ENCODE peak calls at places on chromosomes 6 and 20, in ten cellular contexts. Q is AG10803, G is foreskin fibroblast, C is esophagus squamous epithelium, I is Panc1, W is lower lobe of right lung, Z is transverse colon, N is ovary, Y is HFFc6, E is progenitor cell of endocrine pancreas. X is an unnamed sample.

GRCh38 chr20:58102252-58102651 is 126.2 kb downstream of the ANKRD60 start:
- DNase-seq in Z (no peak), G (no peak), E (no peak), Q (peak; percentile 87), I (no peak), C (no peak), W (no peak), N (no peak), Y (peak; percentile 68), X (no peak)

GRCh38 chr20:49286689-49287551 is 9.1 kb upstream of the ZNFX1 start:
- DNase-seq in Z (peak; percentile 10), C (no peak), W (no peak), I (no peak), E (no peak), Q (no peak), G (no peak), Y (peak; percentile 40), N (no peak), X (no peak)

GRCh38 chr6:154257074-154257473 is 99.5 kb downstream of the IPCEF1 start:
- DNase-seq in C (no peak), G (peak; percentile 14), I (no peak), W (no peak), E (no peak), Q (no peak), Y (no peak), Z (no peak), N (no peak), X (no peak)

GRCh38 chr6:13248549-13248948 is 79.8 kb downstream of the TBC1D7 start:
- DNase-seq in Z (no peak), G (no peak), I (no peak), C (no peak), N (no peak), Y (no peak), E (no peak), Q (no peak), W (no peak), X (no peak)

GRCh38 chr6:161128680-161129196 is 137.2 kb downstream of the MAP3K4 start:
- DNase-seq in Z (no peak), E (no peak), Y (peak; percentile 39), W (no peak), Q (no peak), G (no peak), I (peak; percentile 61), C (no peak), N (no peak), X (no peak)

GRCh38 chr6:160013987-160014868 is 45.3 kb downstream of the IGF2R start:
- DNase-seq in Z (peak; percentile 32), Q (peak; percentile 18), G (no peak), N (no peak), C (no peak), E (no peak), W (no peak), Y (peak; percentile 52), I (no peak), X (no peak)

GRCh38 chr6:5307058-5307457 is 45.7 kb downstream of the FARS2 start:
- DNase-seq in I (no peak), Q (no peak), N (no peak), Z (no peak), C (no peak), Y (no peak), G (no peak), E (no peak), W (no peak), X (no peak)

GRCh38 chr6:35499372-35499771 is 2.5 kb upstream of the TEAD3 start:
- DNase-seq in Z (no peak), I (no peak), C (no peak), E (no peak), Q (no peak), Y (no peak), G (no peak), N (no peak), W (no peak), X (no peak)

GRCh38 chr20:44734938-44735337 is 10.7 kb upstream of the KCNK15 start:
- DNase-seq in E (no peak), Q (peak; percentile 87), W (no peak), Z (no peak), I (no peak), G (peak; percentile 77), Y (peak; percentile 61), C (no peak), N (no peak), X (no peak)
- TF ChIP-seq CTCF in E (peak; percentile 22), Q (peak; percentile 52), W (peak; percentile 21), Z (no peak), I (peak; percentile 41), G (no peak), Y (peak; percentile 72), C (no peak), N (no peak), X (peak; percentile 32)

GRCh38 chr20:55052464-55052863 is 577.1 kb downstream of the DOK5 start:
- DNase-seq in W (no peak), Z (no peak), E (no peak), I (no peak), Q (no peak), G (no peak), N (no peak), Y (no peak), C (no peak), X (no peak)

GRCh38 chr20:55053389-55053788 is 578.0 kb downstream of the DOK5 start:
- DNase-seq in C (no peak), W (no peak), N (no peak), Z (no peak), I (no peak), Q (no peak), G (no peak), E (no peak), Y (no peak), X (no peak)

GRCh38 chr20:55058938-55059337 is 583.5 kb downstream of the DOK5 start:
- DNase-seq in N (no peak), Y (no peak), C (no peak), Q (no peak), I (no peak), Z (no peak), G (no peak), W (no peak), E (no peak), X (no peak)

GRCh38 chr20:55054443-55054842 is 579.0 kb downstream of the DOK5 start:
- DNase-seq in W (no peak), I (no peak), E (no peak), Q (no peak), N (no peak), C (no peak), G (no peak), Y (no peak), Z (no peak), X (no peak)

DNA sequence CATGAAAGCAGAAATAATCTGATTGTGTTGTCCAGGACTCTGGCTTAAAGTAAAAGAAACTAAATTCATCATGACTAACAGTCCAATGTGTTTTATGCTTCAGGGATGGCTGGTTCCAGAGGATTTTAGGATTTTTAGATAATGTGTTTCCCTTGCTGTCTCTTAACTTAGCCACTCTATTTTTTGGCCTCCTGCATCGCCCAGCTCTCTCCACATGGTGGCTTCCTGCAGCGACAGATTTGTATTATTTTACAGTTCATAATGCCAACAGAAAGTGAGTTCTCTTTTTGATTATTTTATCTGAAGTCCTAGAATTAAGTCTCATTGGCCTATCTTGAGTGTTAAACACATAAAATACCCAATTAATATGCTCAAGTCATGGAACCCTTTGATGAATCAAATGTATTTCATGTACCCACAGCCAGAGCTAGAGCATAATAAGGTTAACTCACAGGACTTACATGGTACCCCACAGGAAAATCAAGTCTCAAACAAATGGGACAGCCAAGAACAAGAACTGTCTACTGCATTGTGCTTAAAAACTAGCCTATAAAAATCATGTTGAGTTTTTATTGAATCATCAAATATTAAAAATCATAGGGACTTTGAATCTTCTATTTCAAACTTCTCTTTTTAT is 582.5 kb downstream of the DOK5 start:
- DNase-seq in N (no peak), I (no peak), C (no peak), Y (no peak), Q (no peak), G (no peak), E (no peak), W (no peak), Z (peak; percentile 10), X (no peak)
- TF ChIP-seq CTCF in N (no peak), I (peak; percentile 21), C (no peak), Y (peak; percentile 6), Q (no peak), G (no peak), E (peak; percentile 53), W (peak; percentile 14), Z (peak; percentile 27), X (no peak)

GRCh38 chr6:156065838-156066237 is 610.2 kb upstream of the NOX3 start:
- DNase-seq in I (no peak), Z (no peak), Y (no peak), G (no peak), N (no peak), W (no peak), E (no peak), Q (no peak), C (no peak), X (no peak)

DNA sequence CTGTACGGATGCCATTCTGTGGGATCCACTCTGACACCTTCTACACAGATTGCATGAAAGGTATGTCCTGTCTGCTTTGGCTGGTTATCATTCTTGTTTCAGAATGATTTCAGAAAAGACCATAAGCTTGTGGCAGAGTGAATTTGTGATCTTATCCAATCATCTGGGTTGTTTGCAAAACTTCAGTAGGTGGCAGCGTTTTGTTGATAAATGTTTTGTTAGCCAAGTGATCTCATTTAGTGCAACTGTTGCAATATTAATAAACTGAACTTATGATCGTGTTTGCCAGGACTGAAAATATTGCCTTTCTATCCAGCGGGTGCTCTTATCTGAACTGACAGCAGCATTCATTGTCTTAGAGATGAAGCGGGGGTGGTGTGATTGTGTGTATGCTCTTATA is 613.2 kb upstream of the NOX3 start:
- DNase-seq in Q (no peak), Z (no peak), G (no peak), C (no peak), E (no peak), N (no peak), W (no peak), I (no peak), Y (no peak), X (no peak)
- TF ChIP-seq CTCF in Q (no peak), Z (no peak), G (no peak), C (no peak), E (no peak), N (no peak), W (no peak), I (no peak), Y (no peak), X (no peak)

GRCh38 chr6:57265755-57266221 is 43.7 kb upstream of the RAB23 start:
- DNase-seq in Z (no peak), W (no peak), G (peak; percentile 60), E (no peak), I (no peak), C (no peak), N (no peak), Q (peak; percentile 64), Y (peak; percentile 43), X (no peak)

GRCh38 chr6:57262491-57262890 is 40.4 kb upstream of the RAB23 start:
- DNase-seq in Y (peak; percentile 43), G (peak; percentile 36), E (no peak), W (no peak), I (no peak), Z (peak; percentile 53), N (no peak), C (no peak), Q (peak; percentile 80), X (no peak)

GRCh38 chr6:57268294-57268640 is 46.2 kb upstream of the RAB23 start:
- DNase-seq in E (no peak), G (no peak), Y (no peak), W (no peak), Z (no peak), Q (no peak), N (no peak), I (no peak), C (no peak), X (no peak)

GRCh38 chr6:57262901-57263694 is 41.0 kb upstream of the RAB23 start:
- DNase-seq in C (no peak), W (no peak), Q (peak; percentile 95), Y (peak; percentile 93), G (peak; percentile 86), I (no peak), Z (no peak), N (no peak), E (no peak), X (peak; percentile 89)

DNA sequence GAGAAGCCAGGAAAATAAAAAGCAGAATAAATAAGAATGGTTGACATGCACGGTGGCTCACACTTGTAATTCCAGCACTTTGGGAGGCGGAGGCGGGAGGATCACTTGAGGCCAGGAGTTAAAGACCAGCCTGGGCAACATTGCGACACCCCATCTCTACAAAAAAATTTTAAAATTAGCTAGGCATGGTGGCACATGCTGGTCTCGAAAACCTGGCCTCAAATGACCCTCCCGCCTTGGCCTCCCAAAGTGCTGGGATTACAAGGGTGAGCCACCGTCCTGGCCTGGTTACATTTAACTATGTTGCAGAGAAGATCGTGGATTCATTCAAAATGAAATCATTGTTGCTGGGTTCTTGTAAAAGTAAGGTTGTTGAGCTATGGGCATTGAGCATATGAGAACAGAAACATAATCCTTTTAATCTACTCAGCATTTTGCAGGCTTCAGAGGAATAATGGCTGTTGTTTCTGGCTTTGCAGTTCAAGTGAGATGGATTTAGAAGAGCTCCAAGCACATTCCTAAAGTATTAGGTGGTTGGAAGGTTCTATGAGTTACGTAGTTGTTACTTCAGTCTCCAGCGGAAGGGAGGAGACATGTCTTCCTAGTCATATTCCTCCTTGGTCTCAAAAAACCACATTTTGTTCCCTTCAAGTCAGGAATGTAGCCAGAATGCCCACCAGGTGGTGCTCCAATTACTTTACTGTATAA is 45.6 kb upstream of the RAB23 start:
- DNase-seq in Y (peak; percentile 98), W (peak; percentile 51), I (peak; percentile 67), E (peak; percentile 15), C (no peak), N (no peak), Z (peak; percentile 50), G (peak; percentile 95), Q (peak; percentile 99), X (peak; percentile 98)
- TF ChIP-seq CTCF in Y (peak; percentile 90), W (peak; percentile 44), I (peak; percentile 68), E (peak; percentile 68), C (no peak), N (no peak), Z (peak; percentile 45), G (peak; percentile 44), Q (peak; percentile 70), X (peak; percentile 59)